ENCODE peak calls at places on chromosome X, in eight cellular contexts. P is mucosa of gallbladder, J is heart right ventricle, N is SW480, A is GM18507, X is M059J, T is fibroblast of pulmonary artery, O is activated T-cell treated with anti-CD3 and anti-CD28 coated beads for 24 hours. L is an unnamed sample.

GRCh38 chrX:130714135-130714534 is 188.9 kb downstream of the ENOX2 start:
- DNase-seq in A (no peak), T (no peak), N (no peak), O (no peak), P (no peak), J (no peak), X (no peak), L (no peak)

GRCh38 chrX:108537005-108537404 is 97.4 kb downstream of the COL4A5 start:
- DNase-seq in P (no peak), A (no peak), O (no peak), X (peak), T (peak), J (no peak), N (peak), L (no peak)

GRCh38 chrX:154730271-154730883 is 20.5 kb downstream of the GAB3 start:
- DNase-seq in N (no peak), A (no peak), X (peak), J (peak), T (peak), O (no peak), P (no peak), L (no peak)

GRCh38 chrX:30302957-30303356 is 6.2 kb downstream of the NR0B1 start:
- DNase-seq in N (no peak), X (peak), P (peak), T (no peak), A (no peak), O (no peak), J (peak), L (no peak)

GRCh38 chrX:130170752-130171445 is 863 bp upstream of the RAB33A start:
- DNase-seq in X (peak), N (peak), P (peak), T (no peak), J (peak), O (peak), A (no peak), L (no peak)

GRCh38 chrX:112760697-112761096 is 79.9 kb downstream of the AMOT start:
- DNase-seq in N (no peak), X (peak), J (no peak), A (no peak), O (no peak), P (no peak), T (no peak), L (no peak)

GRCh38 chrX:39816871-39817731 is 280.7 kb downstream of the BCOR start:
- DNase-seq in J (no peak), N (no peak), X (peak), T (peak), P (no peak), A (no peak), O (no peak), L (no peak)

GRCh38 chrX:138018145-138018799 is 452.3 kb downstream of the ZIC3 start:
- DNase-seq in J (no peak), X (no peak), P (no peak), A (no peak), O (no peak), T (peak), N (no peak), L (no peak)

GRCh38 chrX:152833378-152833777 is 2.5 kb downstream of the NSDHL start:
- DNase-seq in N (no peak), J (no peak), P (no peak), O (no peak), A (no peak), X (no peak), T (no peak), L (no peak)

GRCh38 chrX:72340572-72340971 is 34.9 kb upstream of the CITED1 start:
- DNase-seq in P (no peak), J (no peak), A (no peak), O (no peak), T (no peak), N (no peak), X (no peak), L (no peak)

GRCh38 chrX:389021-389441 is 2.3 kb upstream of the PPP2R3B start:
- DNase-seq in J (no peak), P (no peak), A (no peak), T (no peak), N (no peak), O (no peak), X (no peak), L (no peak)

GRCh38 chrX:12741416-12741815 is 49.8 kb upstream of the PRPS2 start:
- DNase-seq in N (no peak), A (no peak), O (no peak), J (no peak), T (no peak), X (peak), P (no peak), L (no peak)

GRCh38 chrX:150761176-150761818 is 68.1 kb downstream of the MTMR1 start:
- DNase-seq in N (no peak), P (no peak), O (no peak), T (no peak), A (no peak), X (no peak), J (no peak), L (no peak)

GRCh38 chrX:47798861-47799260 is 37.8 kb upstream of the ZNF81 start:
- DNase-seq in A (no peak), P (no peak), N (no peak), O (no peak), T (no peak), J (no peak), X (no peak), L (no peak)

GRCh38 chrX:45164995-45165394 is 35.7 kb downstream of the DIPK2B start:
- DNase-seq in X (no peak), O (no peak), J (no peak), T (no peak), A (no peak), N (no peak), P (no peak), L (no peak)

GRCh38 chrX:12610079-12610478 is 181.1 kb upstream of the PRPS2 start:
- DNase-seq in J (no peak), O (no peak), N (peak), A (no peak), P (no peak), X (peak), T (peak), L (no peak)

GRCh38 chrX:29172880-29173279 is 585.6 kb downstream of the IL1RAPL1 start:
- DNase-seq in T (peak), A (no peak), P (no peak), N (no peak), X (peak), O (no peak), J (no peak), L (no peak)

GRCh38 chrX:56963377-56963776 is 32.0 kb downstream of the SPIN3 start:
- DNase-seq in O (no peak), A (no peak), X (no peak), P (no peak), N (no peak), T (no peak), J (no peak), L (no peak)

GRCh38 chrX:23662853-23663252 is 4.4 kb upstream of the PRDX4 start:
- DNase-seq in T (peak), N (no peak), O (no peak), P (no peak), A (no peak), X (peak), J (no peak), L (peak)

GRCh38 chrX:134631404-134632346 is 26.6 kb downstream of the PLAC1 start:
- DNase-seq in T (peak), P (no peak), O (no peak), N (no peak), A (no peak), X (no peak), J (no peak), L (no peak)

L was measured in GM12891.